ENCODE peak calls at places on chromosomes 16 and 17, in four cellular contexts. J, D, R and V are unnamed samples.

GRCh38 chr17:79861371-79862216 is 22.4 kb upstream of the CBX4 start:
- DNase-seq in D (no peak), R (no peak), J (no peak), V (no peak)

GRCh38 chr16:47847220-47847970 is 308.4 kb downstream of the ABCC12 start:
- DNase-seq in D (peak), R (no peak), J (no peak), V (peak)

GRCh38 chr16:54657058-54657708 is 273.5 kb upstream of the IRX5 start:
- DNase-seq in J (peak), R (no peak), D (peak), V (no peak)

GRCh38 chr17:338442-339192 is 14.0 kb downstream of the RPH3AL start:
- DNase-seq in D (peak), R (no peak), J (peak), V (no peak)

GRCh38 chr17:4381690-4382671 is 15.5 kb upstream of the UBE2G1 start:
- DNase-seq in J (no peak), R (no peak), D (no peak), V (no peak)

GRCh38 chr16:4373909-4374742 is 2.5 kb downstream of the VASN start:
- DNase-seq in R (no peak), D (peak), J (peak), V (peak)

GRCh38 chr17:18368948-18369347 is 5.6 kb upstream of the SHMT1 start:
- DNase-seq in J (no peak), D (no peak), R (no peak), V (no peak)

GRCh38 chr16:66370786-66371684 is 4.5 kb downstream of the CDH5 start:
- DNase-seq in J (no peak), D (no peak), R (no peak), V (no peak)

GRCh38 chr17:33686171-33686570 is 393.1 kb upstream of the ASIC2 start:
- DNase-seq in R (no peak), D (no peak), J (peak), V (no peak)

GRCh38 chr16:87952751-87953150 is 1.5 kb downstream of the BANP start:
- DNase-seq in D (no peak), R (no peak), J (no peak), V (no peak)

GRCh38 chr16:5064915-5065314 is 841 bp downstream of the C16orf89 start:
- DNase-seq in J (no peak), D (no peak), R (no peak), V (peak)

GRCh38 chr16:14300631-14301149 is 229.6 kb downstream of the MRTFB start:
- DNase-seq in D (peak), J (peak), R (no peak), V (peak)

GRCh38 chr16:24700549-24701392 is 28.7 kb upstream of the TNRC6A start:
- DNase-seq in D (peak), J (peak), R (no peak), V (peak)

GRCh38 chr17:60135951-60136666 is 13.7 kb upstream of the CA4 start:
- DNase-seq in R (no peak), D (no peak), J (no peak), V (no peak)

GRCh38 chr16:53933407-53933806 is 229.5 kb downstream of the FTO start:
- DNase-seq in R (no peak), J (no peak), D (no peak), V (no peak)

GRCh38 chr17:16882243-16882925 is 89.5 kb downstream of the TNFRSF13B start:
- DNase-seq in J (peak), R (no peak), D (no peak), V (no peak)

DNA sequence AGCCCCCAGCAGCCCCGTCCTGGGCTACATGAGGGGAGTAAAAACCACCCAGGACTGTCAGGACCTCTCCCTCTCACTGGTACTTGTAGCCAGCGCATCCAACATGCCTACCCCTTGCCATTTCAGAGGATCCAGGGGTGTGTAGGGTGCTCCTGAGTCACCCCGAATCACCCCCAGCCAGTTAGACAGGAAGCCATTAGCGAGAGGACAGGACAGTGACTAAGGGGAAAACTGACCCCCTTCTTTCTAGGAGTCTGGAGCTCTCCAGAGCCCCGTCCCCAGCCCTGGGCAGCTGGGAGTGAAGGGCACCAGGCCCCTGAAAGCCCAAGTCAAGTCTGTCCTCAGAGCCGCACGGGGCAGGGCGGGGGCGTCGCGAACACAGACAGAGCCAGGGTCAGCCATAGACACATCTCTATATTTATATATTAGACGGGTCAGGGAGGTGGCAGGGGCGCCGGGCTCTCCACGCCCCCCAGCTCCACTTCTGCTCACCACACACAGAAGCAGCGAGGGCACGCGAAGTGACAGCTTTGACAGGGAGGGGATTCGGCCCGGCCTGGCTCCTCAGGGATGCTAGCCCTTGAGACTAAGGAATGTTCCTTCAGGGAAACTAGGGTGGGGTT is 485 bp upstream of the GDPD3 start:
- DNase-seq in D (no peak), J (no peak), R (no peak), V (peak)
- H4K91ac ChIP-seq in D (no peak), J (no peak), R (no peak), V (no peak)

GRCh38 chr16:50244140-50244503 is 22.2 kb upstream of the ADCY7 start:
- DNase-seq in J (no peak), D (no peak), R (no peak), V (peak)
- H4K91ac ChIP-seq in J (no peak), D (no peak), R (no peak), V (no peak)

GRCh38 chr16:30802971-30803370 is 16.0 kb upstream of the ZNF629 start:
- DNase-seq in R (no peak), D (no peak), J (no peak), V (no peak)

GRCh38 chr16:30805370-30806169 is 18.6 kb upstream of the ZNF629 start:
- DNase-seq in J (peak), R (peak), D (peak), V (peak)

GRCh38 chr16:30808163-30808562 is 21.2 kb upstream of the ZNF629 start:
- DNase-seq in D (no peak), J (no peak), R (no peak), V (no peak)

GRCh38 chr16:30805056-30805369 is 18.0 kb upstream of the ZNF629 start:
- DNase-seq in R (peak), J (no peak), D (no peak), V (no peak)
- H4K91ac ChIP-seq in R (no peak), J (no peak), D (peak), V (peak)

GRCh38 chr17:46854948-46855347 is 3.6 kb downstream of the WNT9B start:
- DNase-seq in D (no peak), R (no peak), J (no peak), V (no peak)

GRCh38 chr17:46850688-46851028 is 725 bp upstream of the WNT9B start:
- DNase-seq in J (no peak), R (no peak), D (no peak), V (no peak)

GRCh38 chr17:46854515-46854914 is 3.1 kb downstream of the WNT9B start:
- DNase-seq in R (no peak), D (no peak), J (no peak), V (no peak)

GRCh38 chr17:46851029-46851741 is at the start of gene WNT9B:
- DNase-seq in D (no peak), R (no peak), J (peak), V (no peak)

GRCh38 chr17:46853896-46854444 is 2.6 kb downstream of the WNT9B start:
- DNase-seq in D (peak), R (no peak), J (peak), V (peak)
- H4K91ac ChIP-seq in D (no peak), R (no peak), J (no peak), V (no peak)

DNA sequence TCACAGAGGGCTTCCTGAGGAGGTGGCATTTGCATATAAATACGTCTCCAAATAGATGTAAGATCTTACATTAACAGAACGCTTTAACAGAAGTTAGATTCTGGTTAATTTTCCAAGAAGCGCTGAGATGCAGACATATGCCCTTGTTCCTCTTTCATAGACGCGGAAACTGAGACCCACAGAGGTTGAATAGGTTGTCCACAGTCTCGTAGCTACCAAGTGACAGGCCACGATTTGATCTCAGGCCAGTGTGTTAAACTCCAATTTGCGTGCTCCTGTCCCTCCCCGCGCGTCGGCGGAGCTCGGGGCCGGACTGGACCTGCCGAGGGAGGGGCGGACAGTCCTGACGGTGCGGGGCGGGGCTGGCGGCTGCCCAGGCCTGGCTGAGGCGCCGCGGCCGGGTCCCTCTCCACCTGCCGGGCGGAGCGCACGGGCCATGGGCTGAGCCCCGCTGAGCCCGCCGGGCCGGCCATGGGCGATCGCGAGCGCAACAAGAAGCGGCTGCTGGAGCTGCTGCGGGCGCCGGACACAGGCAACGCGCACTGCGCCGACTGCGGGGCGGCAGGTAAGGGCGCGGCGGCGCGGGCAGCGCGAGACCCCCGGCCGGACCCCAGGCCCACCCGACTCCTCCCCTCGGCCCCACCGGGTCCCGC is at the start of gene ADAP2:
- DNase-seq in J (peak), R (no peak), D (peak), V (no peak)
- H4K91ac ChIP-seq in J (no peak), R (no peak), D (peak), V (peak)

GRCh38 chr17:43598359-43599045 is 52.4 kb upstream of the ETV4 start:
- DNase-seq in J (no peak), R (no peak), D (no peak), V (no peak)
- H4K91ac ChIP-seq in J (no peak), R (no peak), D (no peak), V (peak)

DNA sequence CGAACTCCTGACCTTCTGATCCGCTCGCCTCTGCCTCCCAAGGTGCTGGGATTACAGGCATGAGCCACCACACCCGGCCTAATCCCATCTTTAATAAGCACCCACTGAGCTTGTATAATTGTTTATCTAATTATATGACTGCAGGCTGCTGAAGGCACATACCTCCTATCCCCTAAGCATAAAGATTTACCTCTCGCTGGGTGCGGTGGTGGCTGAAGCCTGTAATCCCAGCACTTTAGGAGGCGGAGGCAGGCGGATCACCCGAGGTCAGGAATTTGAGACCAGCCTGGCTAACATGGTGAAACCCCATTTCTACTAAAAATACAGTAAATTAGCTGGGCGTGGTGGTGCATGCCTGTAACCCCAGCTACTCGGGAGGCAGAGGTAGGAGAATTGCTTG is 20.1 kb upstream of the YWHAE start:
- DNase-seq in J (no peak), R (no peak), D (no peak), V (no peak)
- H4K91ac ChIP-seq in J (no peak), R (no peak), D (no peak), V (no peak)